ENCODE peak calls at places on chromosomes 11 and 22, in seven cellular contexts. G is NCI-H2029, E is activated B cell treated with CpG ODN at 0.5 μM for 24 hours, Y is endodermal cell, U is heart right ventricle, T is ACHN, B is skeletal muscle cell. R is an unnamed sample.

GRCh38 chr11:34072831-34073230 is 21.3 kb downstream of the CAPRIN1 start:
- DNase-seq in B (no peak), G (no peak), T (no peak), Y (no peak), U (no peak), E (no peak), R (no peak)

GRCh38 chr11:103035656-103036434 is 56.1 kb downstream of the DCUN1D5 start:
- DNase-seq in G (peak), E (no peak), B (peak), T (peak), Y (peak), U (peak), R (peak)

GRCh38 chr22:44338906-44339305 is 26.2 kb upstream of the SHISAL1 start:
- DNase-seq in T (no peak), G (peak), B (no peak), U (no peak), Y (no peak), E (no peak), R (no peak)

GRCh38 chr11:110298298-110298765 is 1.9 kb upstream of the RDX start:
- DNase-seq in B (no peak), U (no peak), E (no peak), Y (peak), G (no peak), T (no peak), R (no peak)

GRCh38 chr11:62560566-62561103 is 13.1 kb downstream of the EEF1G start:
- DNase-seq in B (peak), Y (peak), G (peak), E (no peak), T (peak), U (peak), R (peak)

GRCh38 chr11:23143031-23143430 is 282.8 kb upstream of the CCDC179 start:
- DNase-seq in U (no peak), Y (no peak), B (no peak), T (no peak), G (no peak), E (no peak), R (no peak)

GRCh38 chr22:50251472-50252054 is 498 bp upstream of the HDAC10 start:
- DNase-seq in Y (no peak), U (no peak), T (no peak), B (no peak), G (no peak), E (peak), R (no peak)

GRCh38 chr11:82089426-82089825 is 644.2 kb downstream of the FAM181B start:
- DNase-seq in U (no peak), G (no peak), E (no peak), T (no peak), B (no peak), Y (no peak), R (no peak)

GRCh38 chr11:102559839-102560238 is 29.3 kb upstream of the MMP7 start:
- DNase-seq in Y (no peak), B (no peak), E (no peak), T (no peak), G (no peak), U (no peak), R (no peak)

GRCh38 chr22:44181912-44182590 is 1.3 kb downstream of the PARVG start:
- DNase-seq in E (no peak), T (no peak), Y (no peak), G (no peak), B (no peak), U (no peak), R (no peak)

GRCh38 chr11:131884461-131885073 is 514.2 kb downstream of the NTM start:
- DNase-seq in G (no peak), U (no peak), B (no peak), T (peak), Y (no peak), E (no peak), R (no peak)

GRCh38 chr22:43878079-43878795 is 13.6 kb downstream of the PNPLA5 start:
- DNase-seq in E (no peak), Y (peak), G (no peak), T (no peak), B (no peak), U (no peak), R (no peak)

GRCh38 chr22:34798605-34799004 is 267.4 kb upstream of the ISX start:
- DNase-seq in B (peak), E (no peak), Y (no peak), U (peak), T (no peak), G (no peak), R (no peak)

GRCh38 chr11:84866922-84867321 is 760.2 kb downstream of the DLG2 start:
- DNase-seq in Y (no peak), T (no peak), E (no peak), B (no peak), U (no peak), G (no peak), R (no peak)

GRCh38 chr22:26502688-26503561 is 9.3 kb downstream of the TFIP11 start:
- DNase-seq in G (peak), B (no peak), E (no peak), U (peak), T (peak), Y (peak), R (no peak)

GRCh38 chr11:79400717-79401330 is 40.0 kb downstream of the TENM4 start:
- DNase-seq in G (peak), U (peak), E (no peak), Y (peak), B (no peak), T (peak), R (no peak)